ENCODE peak calls at places on chromosomes 12 and 14, in six cellular contexts. One of them, this sample, is unnamed.

GRCh38 chr14:54488646-54489317 is at the start of gene GMFB:
- DNase-seq in endothelial cell of umbilical vein: peak
- DNase-seq in K562: peak
- DNase-seq in HepG2: peak
- DNase-seq in GM12878: peak
- DNase-seq in A549: peak
- DNase-seq in this sample: peak

GRCh38 chr12:127623362-127623761 is 643.6 kb upstream of the TMEM132C start:
- DNase-seq in GM12878: no peak
- DNase-seq in A549: no peak
- DNase-seq in K562: no peak
- DNase-seq in HepG2: no peak
- DNase-seq in endothelial cell of umbilical vein: no peak
- DNase-seq in this sample: no peak

GRCh38 chr14:52044791-52045522 is 23.9 kb downstream of the NID2 start:
- DNase-seq in A549: peak
- DNase-seq in HepG2: no peak
- DNase-seq in endothelial cell of umbilical vein: peak
- DNase-seq in K562: no peak
- DNase-seq in GM12878: no peak
- DNase-seq in this sample: no peak

GRCh38 chr12:64323476-64324225 is 66.9 kb downstream of the C12orf56 start:
- DNase-seq in HepG2: no peak
- DNase-seq in endothelial cell of umbilical vein: no peak
- DNase-seq in A549: peak
- DNase-seq in K562: no peak
- DNase-seq in GM12878: no peak
- DNase-seq in this sample: no peak

GRCh38 chr12:23753627-23754358 is 195.7 kb downstream of the SOX5 start:
- DNase-seq in HepG2: no peak
- DNase-seq in A549: no peak
- DNase-seq in endothelial cell of umbilical vein: no peak
- DNase-seq in K562: no peak
- DNase-seq in GM12878: no peak
- DNase-seq in this sample: no peak

GRCh38 chr12:108884116-108885012 is 4.5 kb downstream of the DAO start:
- DNase-seq in A549: peak
- DNase-seq in GM12878: no peak
- DNase-seq in K562: peak
- DNase-seq in endothelial cell of umbilical vein: peak
- DNase-seq in HepG2: peak
- DNase-seq in this sample: peak

GRCh38 chr12:15581006-15581405 is 208.2 kb downstream of the EPS8 start:
- DNase-seq in endothelial cell of umbilical vein: no peak
- DNase-seq in A549: no peak
- DNase-seq in HepG2: no peak
- DNase-seq in K562: no peak
- DNase-seq in GM12878: no peak
- DNase-seq in this sample: no peak

GRCh38 chr14:69149461-69150244 is 3.3 kb downstream of the DCAF5 start:
- DNase-seq in K562: no peak
- DNase-seq in endothelial cell of umbilical vein: peak
- DNase-seq in GM12878: no peak
- DNase-seq in HepG2: no peak
- DNase-seq in A549: no peak
- DNase-seq in this sample: no peak

GRCh38 chr14:51880810-51881580 is 20.6 kb downstream of the GNG2 start:
- DNase-seq in endothelial cell of umbilical vein: no peak
- DNase-seq in K562: no peak
- DNase-seq in A549: no peak
- DNase-seq in GM12878: no peak
- DNase-seq in HepG2: no peak
- DNase-seq in this sample: no peak

GRCh38 chr14:91249841-91250616 is 5.5 kb upstream of the GPR68 start:
- DNase-seq in GM12878: peak
- DNase-seq in HepG2: peak
- DNase-seq in endothelial cell of umbilical vein: no peak
- DNase-seq in K562: peak
- DNase-seq in A549: peak
- DNase-seq in this sample: peak

GRCh38 chr12:3283137-3283680 is 206.0 kb downstream of the TSPAN9 start:
- DNase-seq in GM12878: no peak
- DNase-seq in A549: no peak
- DNase-seq in endothelial cell of umbilical vein: no peak
- DNase-seq in HepG2: no peak
- DNase-seq in K562: no peak
- DNase-seq in this sample: no peak

GRCh38 chr12:49832836-49833421 is 4.7 kb upstream of the NCKAP5L start:
- DNase-seq in endothelial cell of umbilical vein: no peak
- DNase-seq in GM12878: no peak
- DNase-seq in HepG2: no peak
- DNase-seq in A549: no peak
- DNase-seq in K562: no peak
- DNase-seq in this sample: no peak

GRCh38 chr14:68619805-68620574 is 172.9 kb downstream of the ZFP36L1 start:
- DNase-seq in GM12878: no peak
- DNase-seq in HepG2: peak
- DNase-seq in K562: peak
- DNase-seq in endothelial cell of umbilical vein: no peak
- DNase-seq in A549: peak
- DNase-seq in this sample: no peak

GRCh38 chr12:22101749-22102243 is 55.8 kb downstream of the CMAS start:
- DNase-seq in GM12878: no peak
- DNase-seq in A549: no peak
- DNase-seq in HepG2: no peak
- DNase-seq in endothelial cell of umbilical vein: peak
- DNase-seq in K562: no peak
- DNase-seq in this sample: peak

GRCh38 chr14:68487805-68488590 is 304.9 kb downstream of the ZFP36L1 start:
- DNase-seq in endothelial cell of umbilical vein: no peak
- DNase-seq in A549: peak
- DNase-seq in HepG2: no peak
- DNase-seq in GM12878: no peak
- DNase-seq in K562: no peak
- DNase-seq in this sample: no peak

GRCh38 chr14:68292467-68293334 is 473.1 kb downstream of the RAD51B start:
- DNase-seq in HepG2: no peak
- DNase-seq in A549: no peak
- DNase-seq in K562: no peak
- DNase-seq in endothelial cell of umbilical vein: no peak
- DNase-seq in GM12878: no peak
- DNase-seq in this sample: no peak

GRCh38 chr14:101464984-101465794 is 96.1 kb upstream of the DIO3 start:
- DNase-seq in endothelial cell of umbilical vein: no peak
- DNase-seq in GM12878: no peak
- DNase-seq in K562: no peak
- DNase-seq in HepG2: no peak
- DNase-seq in A549: no peak
- DNase-seq in this sample: no peak

GRCh38 chr14:101467181-101467926 is 93.9 kb upstream of the DIO3 start:
- DNase-seq in GM12878: no peak
- DNase-seq in A549: no peak
- DNase-seq in endothelial cell of umbilical vein: no peak
- DNase-seq in HepG2: no peak
- DNase-seq in K562: no peak
- DNase-seq in this sample: no peak

GRCh38 chr14:101466456-101467180 is 94.7 kb upstream of the DIO3 start:
- DNase-seq in HepG2: no peak
- DNase-seq in A549: no peak
- DNase-seq in endothelial cell of umbilical vein: no peak
- DNase-seq in K562: no peak
- DNase-seq in GM12878: no peak
- DNase-seq in this sample: no peak

GRCh38 chr14:101464310-101464983 is 96.8 kb upstream of the DIO3 start:
- DNase-seq in A549: no peak
- DNase-seq in GM12878: no peak
- DNase-seq in HepG2: no peak
- DNase-seq in endothelial cell of umbilical vein: no peak
- DNase-seq in K562: no peak
- DNase-seq in this sample: no peak

GRCh38 chr14:101465795-101466448 is 95.4 kb upstream of the DIO3 start:
- DNase-seq in K562: no peak
- DNase-seq in A549: no peak
- DNase-seq in GM12878: no peak
- DNase-seq in endothelial cell of umbilical vein: no peak
- DNase-seq in HepG2: no peak
- DNase-seq in this sample: no peak
- TF ChIP-seq MYC in K562: no peak
- TF ChIP-seq MYC in A549: no peak
- TF ChIP-seq MYC in GM12878: no peak
- TF ChIP-seq MYC in endothelial cell of umbilical vein: no peak
- TF ChIP-seq MYC in HepG2: no peak
- TF ChIP-seq MYC in this sample: no peak

DNA sequence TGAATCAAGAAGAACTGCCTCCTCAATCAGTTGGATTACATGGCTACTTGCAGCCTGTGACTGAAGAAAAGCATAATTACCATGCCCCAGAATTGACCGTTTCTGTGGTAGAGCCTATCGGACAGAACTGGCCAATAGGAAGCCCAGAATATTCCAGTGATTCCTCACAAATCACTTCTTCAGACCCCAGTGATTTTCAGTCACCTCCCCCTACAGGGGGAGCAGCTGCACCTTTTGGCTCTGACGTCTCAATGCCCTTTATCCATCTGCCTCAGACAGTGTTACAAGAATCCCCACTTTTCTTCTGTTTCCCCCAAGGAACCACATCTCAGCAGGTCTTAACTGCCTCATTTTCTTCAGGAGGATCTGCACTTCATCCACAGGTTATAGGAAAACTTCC is 80.8 kb downstream of the RAD52 start:
- DNase-seq in A549: no peak
- DNase-seq in GM12878: no peak
- DNase-seq in endothelial cell of umbilical vein: no peak
- DNase-seq in K562: peak
- DNase-seq in HepG2: no peak
- DNase-seq in this sample: no peak
- TF ChIP-seq CTCF in A549: no peak
- TF ChIP-seq CTCF in GM12878: peak
- TF ChIP-seq CTCF in endothelial cell of umbilical vein: no peak
- TF ChIP-seq CTCF in K562: peak
- TF ChIP-seq CTCF in HepG2: peak
- TF ChIP-seq CTCF in this sample: peak

DNA sequence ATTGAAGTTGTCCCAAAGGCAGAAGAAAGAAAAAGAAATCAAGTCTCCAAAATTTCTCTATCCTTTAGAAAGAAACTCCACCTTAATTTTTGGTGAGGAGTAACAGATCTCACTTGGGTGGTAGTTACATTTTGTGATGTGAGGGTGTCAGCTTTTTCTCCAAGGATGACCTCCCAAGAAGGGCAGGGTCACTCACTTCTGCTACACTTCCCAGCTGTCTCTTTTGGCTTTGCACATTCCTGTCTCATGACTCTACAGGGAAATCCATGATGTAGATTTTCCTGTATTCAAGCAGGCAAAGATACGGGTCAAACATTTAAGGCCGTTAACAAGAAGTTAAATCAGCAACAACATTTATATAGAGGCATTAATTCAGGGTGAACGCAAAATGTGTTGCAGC is 1016.4 kb downstream of the NRXN3 start:
- DNase-seq in GM12878: no peak
- DNase-seq in K562: no peak
- DNase-seq in HepG2: no peak
- DNase-seq in endothelial cell of umbilical vein: peak
- DNase-seq in A549: no peak
- DNase-seq in this sample: no peak
- TF ChIP-seq MAX in GM12878: no peak
- TF ChIP-seq MAX in K562: no peak
- TF ChIP-seq MAX in HepG2: no peak
- TF ChIP-seq MAX in endothelial cell of umbilical vein: no peak
- TF ChIP-seq MAX in A549: no peak
- TF ChIP-seq MAX in this sample: no peak

DNA sequence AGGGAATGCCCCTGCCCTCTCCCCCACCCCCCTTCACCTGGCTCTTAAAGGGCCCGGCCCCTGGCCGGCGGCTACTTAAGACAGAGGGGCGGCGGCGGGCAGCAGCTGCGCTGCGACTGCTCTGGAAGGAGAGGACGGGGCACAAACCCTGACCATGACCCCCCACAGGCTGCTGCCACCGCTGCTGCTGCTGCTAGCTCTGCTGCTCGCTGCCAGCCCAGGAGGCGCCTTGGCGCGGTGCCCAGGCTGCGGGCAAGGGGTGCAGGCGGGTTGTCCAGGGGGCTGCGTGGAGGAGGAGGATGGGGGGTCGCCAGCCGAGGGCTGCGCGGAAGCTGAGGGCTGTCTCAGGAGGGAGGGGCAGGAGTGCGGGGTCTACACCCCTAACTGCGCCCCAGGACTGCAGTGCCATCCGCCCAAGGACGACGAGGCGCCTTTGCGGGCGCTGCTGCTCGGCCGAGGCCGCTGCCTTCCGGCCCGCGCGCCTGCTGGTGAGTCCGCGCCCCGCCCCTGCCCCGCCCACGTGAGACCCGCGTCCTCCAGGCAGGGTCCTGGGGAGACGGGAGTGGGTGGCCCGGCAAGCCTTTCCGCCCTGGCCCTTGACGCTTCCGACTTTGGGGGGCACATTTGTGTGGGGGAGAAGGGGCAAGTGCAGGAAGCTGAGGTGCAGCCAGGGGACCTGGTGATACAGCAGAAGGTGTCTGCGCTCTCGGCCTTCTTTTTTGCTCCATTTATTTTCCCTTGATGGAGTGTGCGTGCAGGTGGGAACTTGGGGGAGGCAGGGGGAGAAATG is at the start of gene IGFBP6:
- DNase-seq in A549: peak
- DNase-seq in endothelial cell of umbilical vein: peak
- DNase-seq in K562: peak
- DNase-seq in HepG2: no peak
- DNase-seq in GM12878: no peak
- DNase-seq in this sample: peak
- TF ChIP-seq MYC in A549: no peak
- TF ChIP-seq MYC in endothelial cell of umbilical vein: no peak
- TF ChIP-seq MYC in K562: no peak
- TF ChIP-seq MYC in HepG2: peak
- TF ChIP-seq MYC in GM12878: no peak
- TF ChIP-seq MYC in this sample: no peak

DNA sequence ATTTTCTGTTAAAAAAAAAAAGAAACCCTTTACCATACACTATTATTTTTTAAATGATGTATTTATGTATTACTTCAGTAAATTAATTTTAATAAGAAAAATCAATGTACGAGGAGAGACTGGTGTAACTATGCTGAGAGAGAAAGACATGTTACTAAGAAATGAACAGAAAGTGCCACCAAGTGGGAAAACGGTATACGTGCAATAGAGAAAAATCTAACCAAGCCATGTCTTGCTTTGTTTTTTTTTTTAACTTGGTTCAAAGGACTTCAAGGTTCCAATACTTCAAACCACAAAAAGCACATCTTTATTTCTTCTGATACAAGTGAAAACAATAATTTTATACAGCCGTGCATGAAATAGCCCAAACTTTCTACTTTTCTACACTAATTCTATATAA is 22.9 kb downstream of the NDUFA12 start:
- DNase-seq in endothelial cell of umbilical vein: peak
- DNase-seq in GM12878: no peak
- DNase-seq in HepG2: no peak
- DNase-seq in A549: peak
- DNase-seq in K562: no peak
- DNase-seq in this sample: peak
- TF ChIP-seq CTCF in endothelial cell of umbilical vein: no peak
- TF ChIP-seq CTCF in GM12878: peak
- TF ChIP-seq CTCF in HepG2: peak
- TF ChIP-seq CTCF in A549: peak
- TF ChIP-seq CTCF in K562: no peak
- TF ChIP-seq CTCF in this sample: peak